ENCODE peak calls at places on chromosome 19, in four cellular contexts. One of them, this sample, is unnamed.

GRCh38 chr19:32222594-32222993 is 122.8 kb upstream of the ZNF507 start:
- DNase-seq in upper lobe of right lung: no peak
- DNase-seq in K562: no peak
- DNase-seq in GM23338: no peak
- DNase-seq in this sample: no peak

GRCh38 chr19:16445238-16446107 is 26.3 kb downstream of the EPS15L1 start:
- DNase-seq in upper lobe of right lung: no peak
- DNase-seq in K562: no peak
- DNase-seq in GM23338: no peak
- DNase-seq in this sample: no peak

GRCh38 chr19:50478901-50479715 is 2.5 kb upstream of the GARIN5A start:
- DNase-seq in upper lobe of right lung: peak; percentile 63
- DNase-seq in K562: peak; percentile 84
- DNase-seq in GM23338: peak; percentile 89
- DNase-seq in this sample: no peak

GRCh38 chr19:50359432-50359818 is 6.0 kb downstream of the NAPSA start:
- DNase-seq in upper lobe of right lung: peak; percentile 59
- DNase-seq in K562: no peak
- DNase-seq in GM23338: no peak
- DNase-seq in this sample: no peak

GRCh38 chr19:56118666-56119584 is 2.2 kb downstream of the ZNF787 start:
- DNase-seq in upper lobe of right lung: no peak
- DNase-seq in K562: no peak
- DNase-seq in GM23338: no peak
- DNase-seq in this sample: no peak

GRCh38 chr19:8485561-8486371 is 16.7 kb downstream of the PRAM1 start:
- DNase-seq in upper lobe of right lung: peak; percentile 60
- DNase-seq in K562: no peak
- DNase-seq in GM23338: no peak
- DNase-seq in this sample: no peak

GRCh38 chr19:4794971-4795370 is 3.4 kb downstream of the FEM1A start:
- DNase-seq in upper lobe of right lung: no peak
- DNase-seq in K562: peak; percentile 7
- DNase-seq in GM23338: no peak
- DNase-seq in this sample: no peak

GRCh38 chr19:11766597-11767591 is at the start of gene ZNF441:
- DNase-seq in upper lobe of right lung: peak; percentile 99
- DNase-seq in K562: peak; percentile 96
- DNase-seq in GM23338: peak; percentile 99
- DNase-seq in this sample: peak; percentile 99

GRCh38 chr19:15919243-15919642 is 15.1 kb downstream of the CYP4F11 start:
- DNase-seq in upper lobe of right lung: no peak
- DNase-seq in K562: no peak
- DNase-seq in GM23338: no peak
- DNase-seq in this sample: no peak

GRCh38 chr19:3024509-3024869 is 4.6 kb downstream of the TLE2 start:
- DNase-seq in upper lobe of right lung: no peak
- DNase-seq in K562: no peak
- DNase-seq in GM23338: no peak
- DNase-seq in this sample: no peak

GRCh38 chr19:8069116-8069973 is 16.8 kb downstream of the CCL25 start:
- DNase-seq in upper lobe of right lung: no peak
- DNase-seq in K562: peak; percentile 49
- DNase-seq in GM23338: peak; percentile 90
- DNase-seq in this sample: no peak

GRCh38 chr19:36573948-36574726 is 1.0 kb upstream of the ZNF529 start:
- DNase-seq in upper lobe of right lung: no peak
- DNase-seq in K562: no peak
- DNase-seq in GM23338: peak; percentile 43
- DNase-seq in this sample: no peak

GRCh38 chr19:10517760-10518443 is 655 bp upstream of the S1PR5 start:
- DNase-seq in upper lobe of right lung: no peak
- DNase-seq in K562: peak; percentile 62
- DNase-seq in GM23338: peak; percentile 57
- DNase-seq in this sample: no peak

GRCh38 chr19:16070366-16070990 is 5.8 kb upstream of the TPM4 start:
- DNase-seq in upper lobe of right lung: peak; percentile 91
- DNase-seq in K562: peak; percentile 70
- DNase-seq in GM23338: no peak
- DNase-seq in this sample: peak; percentile 88

GRCh38 chr19:47280183-47280797 is 5.6 kb downstream of the INAFM1 start:
- DNase-seq in upper lobe of right lung: peak; percentile 64
- DNase-seq in K562: peak; percentile 49
- DNase-seq in GM23338: peak; percentile 89
- DNase-seq in this sample: no peak

GRCh38 chr19:47283405-47284059 is 8.8 kb downstream of the INAFM1 start:
- DNase-seq in upper lobe of right lung: no peak
- DNase-seq in K562: no peak
- DNase-seq in GM23338: no peak
- DNase-seq in this sample: no peak

GRCh38 chr19:47284324-47284899 is 9.7 kb downstream of the INAFM1 start:
- DNase-seq in upper lobe of right lung: no peak
- DNase-seq in K562: peak; percentile 34
- DNase-seq in GM23338: peak; percentile 83
- DNase-seq in this sample: no peak
- H3K27ac ChIP-seq in upper lobe of right lung: no peak overlapping the region
- H3K27ac ChIP-seq in K562: no peak overlapping the region
- H3K27ac ChIP-seq in GM23338: no peak overlapping the region
- H3K27ac ChIP-seq in this sample: no peak overlapping the region

GRCh38 chr19:6103894-6104293 is 6.4 kb downstream of the RFX2 start:
- DNase-seq in upper lobe of right lung: no peak
- DNase-seq in K562: no peak
- DNase-seq in GM23338: no peak
- DNase-seq in this sample: no peak

GRCh38 chr19:6108721-6109633 is 1.3 kb downstream of the RFX2 start:
- DNase-seq in upper lobe of right lung: peak; percentile 82
- DNase-seq in K562: peak; percentile 44
- DNase-seq in GM23338: peak; percentile 64
- DNase-seq in this sample: peak; percentile 90

GRCh38 chr19:6103217-6103644 is 7.1 kb downstream of the RFX2 start:
- DNase-seq in upper lobe of right lung: peak; percentile 79
- DNase-seq in K562: no peak
- DNase-seq in GM23338: no peak
- DNase-seq in this sample: peak; percentile 87

GRCh38 chr19:6101991-6102390 is 8.3 kb downstream of the RFX2 start:
- DNase-seq in upper lobe of right lung: no peak
- DNase-seq in K562: no peak
- DNase-seq in GM23338: no peak
- DNase-seq in this sample: no peak

GRCh38 chr19:6105444-6105843 is 4.9 kb downstream of the RFX2 start:
- DNase-seq in upper lobe of right lung: no peak
- DNase-seq in K562: no peak
- DNase-seq in GM23338: no peak
- DNase-seq in this sample: no peak
- H3K27ac ChIP-seq in upper lobe of right lung: peak overlapping the region; percentile 70
- H3K27ac ChIP-seq in K562: no peak overlapping the region
- H3K27ac ChIP-seq in GM23338: no peak overlapping the region
- H3K27ac ChIP-seq in this sample: peak overlapping the region; percentile 98

GRCh38 chr19:34452671-34453253 is 24.6 kb downstream of the UBA2 start:
- DNase-seq in upper lobe of right lung: no peak
- DNase-seq in K562: no peak
- DNase-seq in GM23338: no peak
- DNase-seq in this sample: no peak

GRCh38 chr19:34448191-34448590 is 20.0 kb downstream of the UBA2 start:
- DNase-seq in upper lobe of right lung: no peak
- DNase-seq in K562: no peak
- DNase-seq in GM23338: no peak
- DNase-seq in this sample: no peak
- H3K27ac ChIP-seq in upper lobe of right lung: no peak overlapping the region
- H3K27ac ChIP-seq in K562: no peak overlapping the region
- H3K27ac ChIP-seq in GM23338: no peak overlapping the region
- H3K27ac ChIP-seq in this sample: peak overlapping the region; percentile 57

DNA sequence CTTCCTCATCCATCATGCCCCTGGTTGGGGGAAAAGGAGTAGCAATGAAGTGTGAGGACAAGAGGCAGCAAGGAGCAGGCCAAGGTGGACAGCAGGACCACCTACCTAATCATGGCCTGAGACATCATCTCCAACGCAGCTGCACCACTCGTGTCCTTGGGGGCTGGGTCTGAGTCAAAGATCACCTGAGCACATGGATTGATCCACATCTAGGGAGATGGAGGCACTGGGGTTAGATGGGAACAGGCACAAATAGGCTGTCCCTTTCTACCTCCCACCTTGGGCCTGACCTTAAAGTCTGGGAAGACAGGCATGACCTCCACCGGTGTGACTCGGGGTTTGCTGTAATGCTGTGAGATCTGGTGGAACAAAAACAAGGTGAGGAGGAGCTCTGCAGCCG is 2.2 kb downstream of the PAF1 start:
- DNase-seq in upper lobe of right lung: no peak
- DNase-seq in K562: no peak
- DNase-seq in GM23338: no peak
- DNase-seq in this sample: no peak
- H3K27ac ChIP-seq in upper lobe of right lung: no peak overlapping the region
- H3K27ac ChIP-seq in K562: no peak overlapping the region
- H3K27ac ChIP-seq in GM23338: no peak overlapping the region
- H3K27ac ChIP-seq in this sample: peak overlapping the region; percentile 98

DNA sequence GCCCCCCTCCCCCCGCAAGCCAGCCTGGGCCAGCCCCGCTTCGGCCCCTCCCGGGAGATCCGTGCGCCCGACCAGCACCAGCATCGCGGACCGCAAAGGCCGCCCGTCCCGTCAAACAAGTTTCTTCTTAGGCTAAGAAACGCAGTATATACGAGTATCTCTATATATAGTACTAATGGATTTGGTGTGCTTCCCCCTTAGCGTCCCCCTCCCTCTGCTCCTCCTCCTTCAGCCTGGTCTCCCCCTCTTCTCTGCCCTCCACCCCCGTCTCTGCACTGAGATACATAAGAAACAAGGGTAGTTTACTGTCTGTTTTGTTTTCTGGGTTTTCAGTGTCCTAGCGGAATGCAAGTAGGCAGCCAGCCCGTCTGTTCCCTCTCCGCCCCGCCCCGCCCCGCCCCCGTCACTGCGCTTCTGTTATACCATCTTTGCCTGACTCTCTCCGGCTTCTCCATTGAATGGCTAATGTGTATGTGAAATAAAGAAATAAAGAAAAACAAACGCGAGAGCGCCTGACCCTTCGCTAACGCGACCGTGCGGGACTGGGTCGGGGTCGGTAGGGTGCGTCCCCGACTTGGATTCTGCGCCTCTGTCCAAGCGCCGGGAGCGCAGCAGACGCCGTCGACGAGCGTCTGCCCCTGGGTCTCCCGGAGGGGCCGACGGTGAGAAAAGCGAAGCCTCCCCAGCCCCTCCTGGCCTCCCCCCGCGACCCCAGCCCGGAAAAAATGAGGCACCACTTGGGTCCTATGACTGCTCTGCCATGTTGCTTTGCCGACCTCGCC is 4.2 kb downstream of the LYL1 start:
- DNase-seq in upper lobe of right lung: no peak
- DNase-seq in K562: peak; percentile 62
- DNase-seq in GM23338: peak; percentile 72
- DNase-seq in this sample: no peak
- H3K27ac ChIP-seq in upper lobe of right lung: peak overlapping the region; percentile 89
- H3K27ac ChIP-seq in K562: peak overlapping the region; percentile 98
- H3K27ac ChIP-seq in GM23338: no peak overlapping the region
- H3K27ac ChIP-seq in this sample: peak overlapping the region; percentile 74

DNA sequence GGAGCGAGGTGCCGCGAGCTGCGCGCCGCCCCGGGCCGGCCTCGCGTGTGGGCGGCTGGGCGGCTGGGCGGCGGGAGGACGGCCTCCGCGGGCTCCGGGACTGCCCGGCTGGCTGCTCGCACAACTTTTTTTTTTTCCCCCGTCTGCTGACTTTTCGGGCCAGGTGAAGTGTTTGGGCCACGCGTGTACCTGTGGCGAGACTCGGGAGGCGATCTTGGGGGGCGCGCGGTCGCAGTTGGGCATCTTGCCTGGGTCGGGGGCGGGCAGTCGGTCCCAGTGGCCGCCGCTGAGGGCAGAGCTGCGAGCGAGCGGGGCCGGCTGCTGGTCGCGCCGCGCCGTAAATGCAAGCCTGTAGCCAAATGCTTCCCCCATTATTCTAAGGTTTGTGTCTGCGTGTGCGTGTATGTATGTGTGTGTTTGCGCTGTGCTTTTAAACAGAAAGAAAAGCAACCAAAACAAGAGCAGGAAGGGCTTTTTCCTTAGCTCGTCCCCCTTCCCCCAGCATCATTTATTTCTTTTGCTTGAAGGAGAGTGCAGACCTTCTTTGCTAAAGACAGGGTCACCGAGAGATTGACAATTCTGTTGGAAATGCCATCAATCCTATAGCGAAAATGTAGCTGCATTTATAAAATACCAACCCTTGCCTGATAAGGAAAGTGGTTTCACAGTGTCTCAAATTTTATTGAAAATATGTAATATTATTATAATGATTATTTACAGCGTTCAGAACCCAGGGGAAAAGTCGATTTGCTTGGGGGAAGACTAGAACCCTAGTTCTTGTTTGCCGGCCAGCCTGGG is 143.3 kb upstream of the ZNF536 start:
- DNase-seq in upper lobe of right lung: no peak
- DNase-seq in K562: no peak
- DNase-seq in GM23338: peak; percentile 35
- DNase-seq in this sample: no peak
- H3K27ac ChIP-seq in upper lobe of right lung: no peak overlapping the region
- H3K27ac ChIP-seq in K562: no peak overlapping the region
- H3K27ac ChIP-seq in GM23338: no peak overlapping the region
- H3K27ac ChIP-seq in this sample: no peak overlapping the region

GRCh38 chr19:14758816-14759215 is 19.5 kb downstream of the ADGRE2 start:
- DNase-seq in upper lobe of right lung: no peak
- DNase-seq in K562: no peak
- DNase-seq in GM23338: peak; percentile 89
- DNase-seq in this sample: no peak

GRCh38 chr19:14763497-14764145 is 14.7 kb downstream of the ADGRE2 start:
- DNase-seq in upper lobe of right lung: no peak
- DNase-seq in K562: no peak
- DNase-seq in GM23338: no peak
- DNase-seq in this sample: no peak

GRCh38 chr19:14762111-14762510 is 16.2 kb downstream of the ADGRE2 start:
- DNase-seq in upper lobe of right lung: no peak
- DNase-seq in K562: no peak
- DNase-seq in GM23338: no peak
- DNase-seq in this sample: no peak

GRCh38 chr19:14764401-14764800 is 14.0 kb downstream of the ADGRE2 start:
- DNase-seq in upper lobe of right lung: peak; percentile 50
- DNase-seq in K562: no peak
- DNase-seq in GM23338: no peak
- DNase-seq in this sample: no peak

GRCh38 chr19:14761607-14762006 is 16.8 kb downstream of the ADGRE2 start:
- DNase-seq in upper lobe of right lung: no peak
- DNase-seq in K562: no peak
- DNase-seq in GM23338: no peak
- DNase-seq in this sample: no peak
- H3K27ac ChIP-seq in upper lobe of right lung: no peak overlapping the region
- H3K27ac ChIP-seq in K562: no peak overlapping the region
- H3K27ac ChIP-seq in GM23338: no peak overlapping the region
- H3K27ac ChIP-seq in this sample: no peak overlapping the region

GRCh38 chr19:40249781-40250180 is 23.3 kb upstream of the CCNP start:
- DNase-seq in upper lobe of right lung: no peak
- DNase-seq in K562: no peak
- DNase-seq in GM23338: no peak
- DNase-seq in this sample: no peak
- H3K27ac ChIP-seq in upper lobe of right lung: no peak overlapping the region
- H3K27ac ChIP-seq in K562: no peak overlapping the region
- H3K27ac ChIP-seq in GM23338: no peak overlapping the region
- H3K27ac ChIP-seq in this sample: no peak overlapping the region

This sample was measured in tibial artery.